ENCODE peak calls at places on chromosomes 1 and 21, in six cellular contexts. One of them, this sample, is unnamed. For H3K4me1, the result is how much of the 10 kb centered on the place peaks cover.

GRCh38 chr1:55214214-55214902 is 806 bp downstream of the USP24 start:
- DNase-seq in transverse colon: peak
- DNase-seq in body of pancreas: peak
- DNase-seq in heart left ventricle: peak
- DNase-seq in right lobe of liver: peak
- DNase-seq in stomach: peak
- DNase-seq in this sample: peak

GRCh38 chr1:7916431-7916830 is 24.2 kb downstream of the TNFRSF9 start:
- DNase-seq in heart left ventricle: no peak
- DNase-seq in body of pancreas: no peak
- DNase-seq in stomach: no peak
- DNase-seq in transverse colon: no peak
- DNase-seq in right lobe of liver: no peak
- DNase-seq in this sample: no peak

GRCh38 chr1:218315638-218316037 is 29.5 kb upstream of the TGFB2 start:
- DNase-seq in transverse colon: no peak
- DNase-seq in stomach: no peak
- DNase-seq in body of pancreas: no peak
- DNase-seq in right lobe of liver: no peak
- DNase-seq in heart left ventricle: no peak
- DNase-seq in this sample: no peak

GRCh38 chr21:43827015-43827611 is 37.7 kb downstream of the RRP1 start:
- DNase-seq in right lobe of liver: peak
- DNase-seq in body of pancreas: no peak
- DNase-seq in transverse colon: no peak
- DNase-seq in heart left ventricle: peak
- DNase-seq in stomach: no peak
- DNase-seq in this sample: peak

GRCh38 chr1:241181971-241182370 is 175.0 kb downstream of the RGS7 start:
- DNase-seq in stomach: no peak
- DNase-seq in transverse colon: no peak
- DNase-seq in right lobe of liver: no peak
- DNase-seq in heart left ventricle: no peak
- DNase-seq in body of pancreas: no peak
- DNase-seq in this sample: no peak

GRCh38 chr21:27306821-27307746 is 340.2 kb upstream of the ADAMTS5 start:
- DNase-seq in heart left ventricle: no peak
- DNase-seq in body of pancreas: no peak
- DNase-seq in transverse colon: no peak
- DNase-seq in right lobe of liver: no peak
- DNase-seq in stomach: no peak
- DNase-seq in this sample: no peak

GRCh38 chr1:43764581-43764980 is 57.2 kb downstream of the ST3GAL3 start:
- DNase-seq in stomach: no peak
- DNase-seq in right lobe of liver: no peak
- DNase-seq in body of pancreas: no peak
- DNase-seq in heart left ventricle: peak
- DNase-seq in transverse colon: no peak
- DNase-seq in this sample: no peak

GRCh38 chr1:214476229-214476957 is 75.0 kb downstream of the PTPN14 start:
- DNase-seq in heart left ventricle: no peak
- DNase-seq in right lobe of liver: no peak
- DNase-seq in stomach: peak
- DNase-seq in body of pancreas: no peak
- DNase-seq in transverse colon: no peak
- DNase-seq in this sample: no peak

GRCh38 chr1:64318428-64318827 is 115.0 kb downstream of the UBE2U start:
- DNase-seq in body of pancreas: no peak
- DNase-seq in transverse colon: no peak
- DNase-seq in stomach: no peak
- DNase-seq in heart left ventricle: no peak
- DNase-seq in right lobe of liver: no peak
- DNase-seq in this sample: no peak

GRCh38 chr1:1619917-1620361 is 4.6 kb downstream of the MIB2 start:
- DNase-seq in stomach: no peak
- DNase-seq in transverse colon: no peak
- DNase-seq in body of pancreas: no peak
- DNase-seq in heart left ventricle: peak
- DNase-seq in right lobe of liver: peak
- DNase-seq in this sample: peak

GRCh38 chr1:94898486-94899385 is 28.2 kb downstream of the CNN3 start:
- DNase-seq in body of pancreas: no peak
- DNase-seq in transverse colon: no peak
- DNase-seq in heart left ventricle: no peak
- DNase-seq in right lobe of liver: no peak
- DNase-seq in stomach: no peak
- DNase-seq in this sample: no peak

GRCh38 chr1:229509576-229509975 is 1.4 kb upstream of the NUP133 start:
- DNase-seq in body of pancreas: no peak
- DNase-seq in heart left ventricle: no peak
- DNase-seq in transverse colon: no peak
- DNase-seq in right lobe of liver: no peak
- DNase-seq in stomach: no peak
- DNase-seq in this sample: no peak

DNA sequence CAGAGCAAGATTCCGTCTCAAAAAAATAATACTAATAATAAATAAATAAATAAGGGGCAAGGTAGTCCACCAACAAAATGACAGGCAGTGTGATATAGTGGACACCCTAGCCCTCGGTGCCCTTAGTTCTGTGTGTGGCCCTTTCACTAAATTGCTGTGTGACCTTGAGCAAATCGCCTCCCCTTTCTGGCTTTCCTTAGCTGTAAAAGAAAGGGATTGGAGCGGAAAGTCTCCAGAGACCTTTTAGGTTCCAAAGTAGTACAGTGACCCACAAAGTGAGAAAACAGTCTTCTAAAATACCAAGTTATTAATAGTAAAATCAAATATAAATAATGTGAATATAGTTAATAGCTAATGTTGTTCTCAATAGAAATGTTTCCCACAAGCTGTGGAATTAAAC is 7.6 kb downstream of the LMNA start:
- DNase-seq in right lobe of liver: no peak
- DNase-seq in heart left ventricle: no peak
- DNase-seq in stomach: no peak
- DNase-seq in transverse colon: no peak
- DNase-seq in body of pancreas: no peak
- DNase-seq in this sample: no peak
- H3K4me1 ChIP-seq in right lobe of liver: under half
- H3K4me1 ChIP-seq in heart left ventricle: half or more
- H3K4me1 ChIP-seq in stomach: half or more
- H3K4me1 ChIP-seq in transverse colon: half or more
- H3K4me1 ChIP-seq in body of pancreas: half or more
- H3K4me1 ChIP-seq in this sample: half or more

DNA sequence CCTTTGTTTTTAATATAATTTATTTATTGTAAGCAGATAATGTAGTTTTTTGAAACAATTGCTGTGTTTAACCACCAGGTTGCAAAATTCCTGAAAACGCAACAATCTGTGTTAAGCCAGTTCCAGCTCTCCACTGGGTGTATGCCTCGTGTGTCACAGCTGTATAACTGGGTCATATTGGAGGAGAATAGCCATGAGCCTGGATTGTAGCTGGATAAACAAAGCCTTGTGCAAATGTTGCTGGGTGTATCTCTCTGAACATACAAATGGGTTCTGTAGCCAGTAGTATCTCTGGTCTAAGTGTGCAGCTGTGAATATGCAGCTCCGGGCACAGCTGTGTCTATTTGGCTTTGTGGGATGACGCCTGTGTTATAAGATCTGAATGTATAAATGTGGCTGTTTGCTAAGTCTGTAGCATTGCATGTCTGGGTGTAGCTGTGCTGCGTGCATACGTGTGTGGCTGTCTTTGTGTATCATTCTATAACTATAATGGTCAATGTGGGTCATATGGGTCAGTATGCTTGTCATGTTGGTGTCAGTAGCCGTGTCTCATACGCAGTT is 2.7 kb downstream of the TCEA3 start:
- DNase-seq in body of pancreas: peak
- DNase-seq in stomach: no peak
- DNase-seq in heart left ventricle: no peak
- DNase-seq in transverse colon: peak
- DNase-seq in right lobe of liver: no peak
- DNase-seq in this sample: no peak
- TF ChIP-seq CTCF in body of pancreas: no peak
- TF ChIP-seq CTCF in stomach: no peak
- TF ChIP-seq CTCF in heart left ventricle: no peak
- TF ChIP-seq CTCF in transverse colon: no peak
- TF ChIP-seq CTCF in right lobe of liver: peak
- TF ChIP-seq CTCF in this sample: no peak

GRCh38 chr1:109412551-109412950 is 13.7 kb downstream of the PSMA5 start:
- DNase-seq in transverse colon: no peak
- DNase-seq in body of pancreas: no peak
- DNase-seq in heart left ventricle: no peak
- DNase-seq in right lobe of liver: no peak
- DNase-seq in stomach: no peak
- DNase-seq in this sample: no peak
- TF ChIP-seq POLR2A in transverse colon: no peak
- TF ChIP-seq POLR2A in body of pancreas: no peak
- TF ChIP-seq POLR2A in heart left ventricle: no peak
- TF ChIP-seq POLR2A in right lobe of liver: no peak
- TF ChIP-seq POLR2A in stomach: no peak
- TF ChIP-seq POLR2A in this sample: no peak

GRCh38 chr1:226656601-226657277 is 82.3 kb downstream of the ITPKB start:
- DNase-seq in body of pancreas: peak
- DNase-seq in heart left ventricle: peak
- DNase-seq in right lobe of liver: no peak
- DNase-seq in stomach: no peak
- DNase-seq in transverse colon: peak
- DNase-seq in this sample: no peak
- H3K4me1 ChIP-seq in body of pancreas: half or more
- H3K4me1 ChIP-seq in heart left ventricle: half or more
- H3K4me1 ChIP-seq in right lobe of liver: under half
- H3K4me1 ChIP-seq in stomach: under half
- H3K4me1 ChIP-seq in transverse colon: half or more
- H3K4me1 ChIP-seq in this sample: half or more

DNA sequence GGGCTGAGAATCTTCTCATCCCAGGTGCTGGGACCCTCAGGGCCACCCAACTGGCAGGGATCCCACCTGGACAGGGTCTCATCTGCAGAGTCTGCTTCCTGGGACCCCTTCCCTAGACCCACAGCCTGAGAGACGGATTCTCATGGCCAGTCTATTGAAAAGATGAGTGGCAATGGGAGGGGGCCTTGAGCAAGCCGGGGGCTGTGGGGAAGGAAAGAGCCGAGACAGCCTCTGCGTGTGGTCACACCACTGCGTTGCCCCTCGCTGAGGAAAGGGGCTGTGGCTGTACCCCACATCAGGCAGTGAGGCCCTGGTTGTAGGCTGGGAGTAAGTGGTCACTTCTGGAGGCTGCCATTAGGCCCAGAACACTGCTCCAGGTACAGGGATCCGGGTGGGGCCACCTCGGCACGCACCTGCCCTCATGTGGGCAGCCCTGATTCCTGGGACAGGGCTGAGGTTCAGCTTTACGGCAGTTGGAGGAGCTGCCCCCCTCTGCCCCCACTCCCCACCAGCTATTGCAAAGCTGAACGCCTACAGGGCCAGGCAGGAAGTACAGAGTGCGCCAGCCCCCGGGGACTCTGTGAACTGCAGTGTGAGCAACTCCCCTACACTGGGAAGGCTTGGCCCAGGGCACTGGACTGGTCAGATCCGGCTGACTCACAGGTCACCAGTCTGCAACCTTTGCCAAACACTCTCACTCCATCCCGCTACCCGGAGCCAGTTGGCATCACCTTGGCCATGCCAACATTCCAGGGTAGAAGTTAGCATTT is 106.9 kb downstream of the RIPK4 start:
- DNase-seq in stomach: no peak
- DNase-seq in heart left ventricle: no peak
- DNase-seq in right lobe of liver: no peak
- DNase-seq in transverse colon: no peak
- DNase-seq in body of pancreas: no peak
- DNase-seq in this sample: no peak
- TF ChIP-seq CTCF in stomach: no peak
- TF ChIP-seq CTCF in heart left ventricle: no peak
- TF ChIP-seq CTCF in right lobe of liver: no peak
- TF ChIP-seq CTCF in transverse colon: no peak
- TF ChIP-seq CTCF in body of pancreas: no peak
- TF ChIP-seq CTCF in this sample: no peak

DNA sequence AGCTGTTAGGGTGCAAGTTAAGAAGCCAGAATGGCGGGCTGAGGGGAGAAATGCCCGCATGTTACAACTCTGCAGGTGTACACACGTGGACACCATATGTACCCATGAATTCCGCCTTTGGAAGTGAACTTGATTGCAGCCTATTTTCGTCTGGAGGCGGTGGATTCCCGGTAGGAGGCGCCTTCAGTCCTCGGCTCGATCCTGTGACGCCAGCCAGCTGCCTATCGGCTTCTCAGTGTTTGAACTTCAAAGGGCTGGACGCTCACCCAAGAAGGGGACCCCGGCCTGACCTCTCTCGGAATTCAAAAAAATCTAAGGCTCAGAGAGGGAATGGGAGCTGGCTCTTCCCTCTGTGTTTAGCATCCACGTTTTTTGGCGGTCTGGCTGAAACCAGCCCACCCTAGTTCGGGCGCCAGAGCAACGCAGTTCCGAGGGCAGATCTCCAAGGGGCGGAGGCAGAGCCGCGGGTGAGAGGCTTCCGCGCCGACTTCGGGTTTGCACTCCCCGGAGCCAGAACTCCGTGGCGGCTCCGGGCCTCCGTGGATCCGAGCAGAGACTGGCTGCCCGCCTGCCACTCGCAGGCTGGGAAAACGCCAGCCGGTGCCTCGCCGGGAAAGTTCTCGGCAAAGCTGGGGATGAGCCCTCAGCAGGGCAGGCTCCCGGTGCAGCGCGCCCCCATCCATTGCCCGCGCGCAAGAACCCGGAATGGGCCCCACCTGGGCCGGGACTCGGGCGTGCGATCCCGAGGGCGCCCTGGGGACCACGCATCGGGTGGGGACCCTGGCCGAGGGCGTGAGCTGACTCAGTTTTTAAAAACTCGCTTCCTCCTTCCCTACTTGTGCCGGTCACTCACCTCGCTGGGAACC is 996 bp upstream of the TMEM51 start:
- DNase-seq in heart left ventricle: peak
- DNase-seq in transverse colon: peak
- DNase-seq in right lobe of liver: peak
- DNase-seq in body of pancreas: peak
- DNase-seq in stomach: peak
- DNase-seq in this sample: peak
- TF ChIP-seq POLR2A in heart left ventricle: no peak
- TF ChIP-seq POLR2A in transverse colon: peak
- TF ChIP-seq POLR2A in right lobe of liver: peak
- TF ChIP-seq POLR2A in body of pancreas: peak
- TF ChIP-seq POLR2A in stomach: no peak
- TF ChIP-seq POLR2A in this sample: no peak

GRCh38 chr1:183730107-183730724 is 74.7 kb upstream of the RGL1 start:
- DNase-seq in body of pancreas: no peak
- DNase-seq in stomach: no peak
- DNase-seq in transverse colon: no peak
- DNase-seq in right lobe of liver: no peak
- DNase-seq in heart left ventricle: no peak
- DNase-seq in this sample: no peak

GRCh38 chr1:183733610-183734219 is 71.2 kb upstream of the RGL1 start:
- DNase-seq in body of pancreas: no peak
- DNase-seq in right lobe of liver: no peak
- DNase-seq in heart left ventricle: no peak
- DNase-seq in stomach: no peak
- DNase-seq in transverse colon: no peak
- DNase-seq in this sample: no peak

GRCh38 chr1:183734600-183735036 is 70.3 kb upstream of the RGL1 start:
- DNase-seq in right lobe of liver: no peak
- DNase-seq in heart left ventricle: peak
- DNase-seq in stomach: no peak
- DNase-seq in transverse colon: no peak
- DNase-seq in body of pancreas: peak
- DNase-seq in this sample: peak

GRCh38 chr1:183731151-183731550 is 73.8 kb upstream of the RGL1 start:
- DNase-seq in right lobe of liver: no peak
- DNase-seq in body of pancreas: no peak
- DNase-seq in stomach: no peak
- DNase-seq in heart left ventricle: no peak
- DNase-seq in transverse colon: no peak
- DNase-seq in this sample: no peak

GRCh38 chr1:183732251-183732650 is 72.7 kb upstream of the RGL1 start:
- DNase-seq in body of pancreas: no peak
- DNase-seq in stomach: no peak
- DNase-seq in heart left ventricle: no peak
- DNase-seq in right lobe of liver: no peak
- DNase-seq in transverse colon: no peak
- DNase-seq in this sample: no peak
- H3K4me1 ChIP-seq in body of pancreas: under half
- H3K4me1 ChIP-seq in stomach: under half
- H3K4me1 ChIP-seq in heart left ventricle: under half
- H3K4me1 ChIP-seq in right lobe of liver: under half
- H3K4me1 ChIP-seq in transverse colon: under half
- H3K4me1 ChIP-seq in this sample: under half

This sample was measured in gastrocnemius medialis.